ENCODE peak calls at places on chromosomes 12 and 14, in six cellular contexts. I, P, Y, E, T and Z are unnamed samples.

GRCh38 chr14:76763362-76764041 is 2.2 kb downstream of the VASH1 start:
- DNase-seq in I (no peak), P (no peak), Y (no peak), E (no peak), T (no peak), Z (no peak)

GRCh38 chr12:13179159-13180074 is 17.1 kb upstream of the EMP1 start:
- DNase-seq in I (peak), P (no peak), Y (no peak), E (peak), T (no peak), Z (no peak)

GRCh38 chr12:27711312-27711682 is 665 bp downstream of the MRPS35 start:
- DNase-seq in I (no peak), P (peak), Y (no peak), E (peak), T (no peak), Z (peak)

GRCh38 chr12:110647669-110648068 is 33.7 kb downstream of the TCTN1 start:
- DNase-seq in I (no peak), P (no peak), Y (no peak), E (no peak), T (no peak), Z (no peak)

GRCh38 chr14:89060191-89060590 is 235.7 kb downstream of the TTC8 start:
- DNase-seq in I (peak), P (no peak), Y (no peak), E (no peak), T (no peak), Z (no peak)

GRCh38 chr14:95290769-95291440 is 28.8 kb downstream of the CLMN start:
- DNase-seq in I (no peak), P (peak), Y (no peak), E (peak), T (no peak), Z (peak)

GRCh38 chr14:51582437-51582836 is 69.3 kb upstream of the FRMD6 start:
- DNase-seq in I (peak), P (no peak), Y (no peak), E (no peak), T (no peak), Z (no peak)

GRCh38 chr14:79011091-79011919 is 841.1 kb downstream of the NRXN3 start:
- DNase-seq in I (peak), P (peak), Y (no peak), E (peak), T (no peak), Z (peak)

GRCh38 chr12:68781728-68782127 is 26.2 kb upstream of the MDM2 start:
- DNase-seq in I (no peak), P (no peak), Y (no peak), E (no peak), T (no peak), Z (no peak)

GRCh38 chr12:34399631-34400422 is 377.5 kb downstream of the ALG10 start:
- DNase-seq in I (no peak), P (no peak), Y (no peak), E (no peak), T (peak), Z (no peak)

GRCh38 chr12:26648584-26648983 is 184.4 kb downstream of the ITPR2 start:
- DNase-seq in I (peak), P (no peak), Y (no peak), E (no peak), T (no peak), Z (no peak)

GRCh38 chr14:59148334-59148900 is 40.0 kb upstream of the DAAM1 start:
- DNase-seq in I (no peak), P (no peak), Y (no peak), E (no peak), T (no peak), Z (no peak)

GRCh38 chr12:52899338-52900035 is 5.4 kb downstream of the KRT8 start:
- DNase-seq in I (no peak), P (no peak), Y (no peak), E (no peak), T (no peak), Z (no peak)

GRCh38 chr12:41212625-41213024 is 24.5 kb downstream of the PDZRN4 start:
- DNase-seq in I (no peak), P (no peak), Y (no peak), E (no peak), T (no peak), Z (peak)

GRCh38 chr12:123912415-123913385 is 59.9 kb downstream of the CCDC92 start:
- DNase-seq in I (peak), P (peak), Y (no peak), E (peak), T (no peak), Z (no peak)

GRCh38 chr14:59454131-59454530 is 11.0 kb downstream of the GPR135 start:
- DNase-seq in I (peak), P (no peak), Y (no peak), E (no peak), T (no peak), Z (no peak)

GRCh38 chr14:64158608-64159007 is 135.6 kb downstream of the ESR2 start:
- DNase-seq in I (no peak), P (no peak), Y (no peak), E (no peak), T (no peak), Z (no peak)

GRCh38 chr12:15001733-15002471 is 29.1 kb downstream of the PDE6H start:
- DNase-seq in I (peak), P (peak), Y (peak), E (peak), T (no peak), Z (peak)

GRCh38 chr12:98295681-98296080 is 219.7 kb upstream of the TMPO start:
- DNase-seq in I (no peak), P (no peak), Y (no peak), E (no peak), T (no peak), Z (no peak)

GRCh38 chr12:1703771-1704170 is 12.9 kb downstream of the ADIPOR2 start:
- DNase-seq in I (no peak), P (no peak), Y (no peak), E (no peak), T (no peak), Z (no peak)

GRCh38 chr12:67515679-67516363 is 132.7 kb upstream of the DYRK2 start:
- DNase-seq in I (peak), P (peak), Y (no peak), E (peak), T (no peak), Z (peak)

GRCh38 chr14:103879570-103880333 is 32.4 kb upstream of the PPP1R13B start:
- DNase-seq in I (peak), P (no peak), Y (no peak), E (peak), T (peak), Z (no peak)

GRCh38 chr12:109783965-109784244 is 49.3 kb downstream of the TRPV4 start:
- DNase-seq in I (no peak), P (no peak), Y (no peak), E (no peak), T (no peak), Z (no peak)

GRCh38 chr12:88519802-88520435 is 60.4 kb downstream of the KITLG start:
- DNase-seq in I (peak), P (no peak), Y (no peak), E (no peak), T (no peak), Z (no peak)

GRCh38 chr12:131171029-131171428 is 217.3 kb downstream of the ADGRD1 start:
- DNase-seq in I (no peak), P (no peak), Y (no peak), E (no peak), T (no peak), Z (no peak)

GRCh38 chr14:64760146-64760755 is 56.0 kb downstream of the PLEKHG3 start:
- DNase-seq in I (peak), P (peak), Y (no peak), E (peak), T (peak), Z (peak)

GRCh38 chr12:100267603-100268281 is 765 bp downstream of the SCYL2 start:
- DNase-seq in I (peak), P (no peak), Y (no peak), E (no peak), T (no peak), Z (no peak)

GRCh38 chr12:121240484-121241202 is 30.7 kb downstream of the P2RX4 start:
- DNase-seq in I (peak), P (no peak), Y (no peak), E (no peak), T (no peak), Z (no peak)